ENCODE peak calls at places on chromosomes 7 and 10, in nine cellular contexts. One of them, this sample, is unnamed.

GRCh38 chr7:112086496-112087254 is 119.5 kb downstream of the DOCK4 start:
- DNase-seq in GM12865: no peak
- DNase-seq in breast epithelium: no peak
- DNase-seq in heart left ventricle: no peak
- DNase-seq in GM23338: no peak
- DNase-seq in endodermal cell: no peak
- DNase-seq in Panc1: no peak
- DNase-seq in cardiac muscle cell: no peak
- DNase-seq in thyroid gland: no peak
- DNase-seq in this sample: no peak

GRCh38 chr10:48306870-48307531 is 524 bp downstream of the MAPK8 start:
- DNase-seq in GM12865: peak
- DNase-seq in Panc1: no peak
- DNase-seq in GM23338: peak
- DNase-seq in breast epithelium: no peak
- DNase-seq in endodermal cell: no peak
- DNase-seq in heart left ventricle: peak
- DNase-seq in thyroid gland: peak
- DNase-seq in cardiac muscle cell: peak
- DNase-seq in this sample: no peak

GRCh38 chr10:31574566-31574965 is 255.6 kb downstream of the ZEB1 start:
- DNase-seq in cardiac muscle cell: no peak
- DNase-seq in GM12865: no peak
- DNase-seq in GM23338: no peak
- DNase-seq in Panc1: no peak
- DNase-seq in endodermal cell: no peak
- DNase-seq in heart left ventricle: no peak
- DNase-seq in breast epithelium: no peak
- DNase-seq in thyroid gland: no peak
- DNase-seq in this sample: no peak

GRCh38 chr7:140262242-140262903 is 85.6 kb upstream of the KDM7A start:
- DNase-seq in Panc1: no peak
- DNase-seq in cardiac muscle cell: no peak
- DNase-seq in breast epithelium: no peak
- DNase-seq in GM23338: no peak
- DNase-seq in GM12865: no peak
- DNase-seq in endodermal cell: no peak
- DNase-seq in heart left ventricle: no peak
- DNase-seq in thyroid gland: no peak
- DNase-seq in this sample: no peak

GRCh38 chr7:34759477-34760125 is 101.6 kb downstream of the NPSR1 start:
- DNase-seq in breast epithelium: no peak
- DNase-seq in endodermal cell: peak
- DNase-seq in Panc1: peak
- DNase-seq in GM12865: peak
- DNase-seq in cardiac muscle cell: peak
- DNase-seq in thyroid gland: no peak
- DNase-seq in GM23338: peak
- DNase-seq in heart left ventricle: no peak
- DNase-seq in this sample: peak

GRCh38 chr7:50761722-50762121 is 21.0 kb downstream of the GRB10 start:
- DNase-seq in GM23338: no peak
- DNase-seq in thyroid gland: no peak
- DNase-seq in heart left ventricle: no peak
- DNase-seq in GM12865: no peak
- DNase-seq in cardiac muscle cell: no peak
- DNase-seq in endodermal cell: no peak
- DNase-seq in Panc1: no peak
- DNase-seq in breast epithelium: no peak
- DNase-seq in this sample: no peak

GRCh38 chr7:130270947-130271790 is 4.5 kb downstream of the CPA2 start:
- DNase-seq in cardiac muscle cell: no peak
- DNase-seq in thyroid gland: no peak
- DNase-seq in Panc1: no peak
- DNase-seq in breast epithelium: no peak
- DNase-seq in endodermal cell: no peak
- DNase-seq in GM23338: no peak
- DNase-seq in heart left ventricle: no peak
- DNase-seq in GM12865: no peak
- DNase-seq in this sample: no peak

GRCh38 chr10:24826022-24826421 is 102.3 kb upstream of the ARHGAP21 start:
- DNase-seq in endodermal cell: no peak
- DNase-seq in heart left ventricle: no peak
- DNase-seq in Panc1: no peak
- DNase-seq in thyroid gland: no peak
- DNase-seq in cardiac muscle cell: no peak
- DNase-seq in GM23338: no peak
- DNase-seq in GM12865: no peak
- DNase-seq in breast epithelium: no peak
- DNase-seq in this sample: peak

GRCh38 chr7:121395494-121395960 is 581 bp downstream of the FAM3C start:
- DNase-seq in GM12865: peak
- DNase-seq in heart left ventricle: no peak
- DNase-seq in Panc1: no peak
- DNase-seq in GM23338: peak
- DNase-seq in cardiac muscle cell: no peak
- DNase-seq in endodermal cell: peak
- DNase-seq in breast epithelium: no peak
- DNase-seq in thyroid gland: peak
- DNase-seq in this sample: no peak

GRCh38 chr10:133260895-133261725 is 15.6 kb downstream of the ADAM8 start:
- DNase-seq in heart left ventricle: peak
- DNase-seq in Panc1: no peak
- DNase-seq in cardiac muscle cell: peak
- DNase-seq in thyroid gland: peak
- DNase-seq in GM23338: peak
- DNase-seq in endodermal cell: peak
- DNase-seq in breast epithelium: peak
- DNase-seq in GM12865: peak
- DNase-seq in this sample: no peak

GRCh38 chr10:123967626-123968243 is 76.1 kb upstream of the CPXM2 start:
- DNase-seq in heart left ventricle: peak
- DNase-seq in cardiac muscle cell: peak
- DNase-seq in endodermal cell: peak
- DNase-seq in GM23338: peak
- DNase-seq in Panc1: peak
- DNase-seq in GM12865: peak
- DNase-seq in thyroid gland: peak
- DNase-seq in breast epithelium: peak
- DNase-seq in this sample: no peak

GRCh38 chr7:158589653-158590052 is 2.0 kb upstream of the PTPRN2 start:
- DNase-seq in GM12865: no peak
- DNase-seq in thyroid gland: no peak
- DNase-seq in heart left ventricle: no peak
- DNase-seq in Panc1: no peak
- DNase-seq in breast epithelium: no peak
- DNase-seq in GM23338: no peak
- DNase-seq in endodermal cell: no peak
- DNase-seq in cardiac muscle cell: no peak
- DNase-seq in this sample: no peak

GRCh38 chr10:14099885-14100284 is 230.8 kb downstream of the FRMD4A start:
- DNase-seq in GM12865: no peak
- DNase-seq in endodermal cell: no peak
- DNase-seq in breast epithelium: no peak
- DNase-seq in thyroid gland: no peak
- DNase-seq in GM23338: peak
- DNase-seq in Panc1: no peak
- DNase-seq in cardiac muscle cell: no peak
- DNase-seq in heart left ventricle: no peak
- DNase-seq in this sample: no peak

GRCh38 chr7:27248427-27248806 is 5.8 kb downstream of the EVX1 start:
- DNase-seq in thyroid gland: no peak
- DNase-seq in endodermal cell: no peak
- DNase-seq in cardiac muscle cell: no peak
- DNase-seq in Panc1: no peak
- DNase-seq in heart left ventricle: no peak
- DNase-seq in GM12865: no peak
- DNase-seq in breast epithelium: no peak
- DNase-seq in GM23338: no peak
- DNase-seq in this sample: no peak

GRCh38 chr7:80711521-80711920 is 73.1 kb downstream of the CD36 start:
- DNase-seq in Panc1: no peak
- DNase-seq in breast epithelium: no peak
- DNase-seq in GM12865: no peak
- DNase-seq in endodermal cell: no peak
- DNase-seq in cardiac muscle cell: no peak
- DNase-seq in GM23338: no peak
- DNase-seq in heart left ventricle: no peak
- DNase-seq in thyroid gland: no peak
- DNase-seq in this sample: no peak

GRCh38 chr7:6636741-6637543 is at the start of gene ZNF316:
- DNase-seq in thyroid gland: peak
- DNase-seq in cardiac muscle cell: peak
- DNase-seq in GM23338: no peak
- DNase-seq in endodermal cell: no peak
- DNase-seq in Panc1: no peak
- DNase-seq in GM12865: peak
- DNase-seq in heart left ventricle: peak
- DNase-seq in breast epithelium: no peak
- DNase-seq in this sample: no peak

GRCh38 chr10:88063861-88064521 is 200.6 kb downstream of the PTEN start:
- DNase-seq in Panc1: no peak
- DNase-seq in endodermal cell: no peak
- DNase-seq in GM12865: no peak
- DNase-seq in heart left ventricle: no peak
- DNase-seq in thyroid gland: no peak
- DNase-seq in breast epithelium: no peak
- DNase-seq in GM23338: no peak
- DNase-seq in cardiac muscle cell: no peak
- DNase-seq in this sample: no peak

GRCh38 chr7:40850017-40850416 is 715.2 kb downstream of the SUGCT start:
- DNase-seq in GM12865: no peak
- DNase-seq in GM23338: no peak
- DNase-seq in heart left ventricle: no peak
- DNase-seq in Panc1: no peak
- DNase-seq in endodermal cell: no peak
- DNase-seq in breast epithelium: no peak
- DNase-seq in cardiac muscle cell: no peak
- DNase-seq in thyroid gland: no peak
- DNase-seq in this sample: no peak

GRCh38 chr7:6165075-6165474 is 107.3 kb downstream of the CYTH3 start:
- DNase-seq in Panc1: no peak
- DNase-seq in endodermal cell: peak
- DNase-seq in GM12865: no peak
- DNase-seq in GM23338: peak
- DNase-seq in thyroid gland: no peak
- DNase-seq in cardiac muscle cell: no peak
- DNase-seq in heart left ventricle: no peak
- DNase-seq in breast epithelium: no peak
- DNase-seq in this sample: no peak

GRCh38 chr10:62580396-62580795 is 206.2 kb downstream of the ZNF365 start:
- DNase-seq in thyroid gland: no peak
- DNase-seq in breast epithelium: no peak
- DNase-seq in GM12865: no peak
- DNase-seq in heart left ventricle: no peak
- DNase-seq in endodermal cell: no peak
- DNase-seq in Panc1: no peak
- DNase-seq in cardiac muscle cell: no peak
- DNase-seq in GM23338: no peak
- DNase-seq in this sample: no peak

GRCh38 chr7:55070271-55070743 is 51.5 kb downstream of the EGFR start:
- DNase-seq in thyroid gland: no peak
- DNase-seq in Panc1: no peak
- DNase-seq in GM23338: no peak
- DNase-seq in heart left ventricle: no peak
- DNase-seq in endodermal cell: no peak
- DNase-seq in GM12865: no peak
- DNase-seq in breast epithelium: no peak
- DNase-seq in cardiac muscle cell: no peak
- DNase-seq in this sample: no peak
- H3K4me3 ChIP-seq in thyroid gland: no peak
- H3K4me3 ChIP-seq in Panc1: no peak
- H3K4me3 ChIP-seq in GM23338: no peak
- H3K4me3 ChIP-seq in heart left ventricle: no peak
- H3K4me3 ChIP-seq in endodermal cell: no peak
- H3K4me3 ChIP-seq in GM12865: no peak
- H3K4me3 ChIP-seq in breast epithelium: no peak
- H3K4me3 ChIP-seq in cardiac muscle cell: no peak
- H3K4me3 ChIP-seq in this sample: no peak

GRCh38 chr7:128037081-128037480 is 5.8 kb upstream of the LRRC4 start:
- DNase-seq in thyroid gland: no peak
- DNase-seq in cardiac muscle cell: no peak
- DNase-seq in heart left ventricle: no peak
- DNase-seq in GM23338: no peak
- DNase-seq in Panc1: no peak
- DNase-seq in endodermal cell: no peak
- DNase-seq in GM12865: no peak
- DNase-seq in breast epithelium: no peak
- DNase-seq in this sample: no peak
- TF ChIP-seq CTCF in thyroid gland: no peak
- TF ChIP-seq CTCF in cardiac muscle cell: no peak
- TF ChIP-seq CTCF in heart left ventricle: no peak
- TF ChIP-seq CTCF in GM23338: no peak
- TF ChIP-seq CTCF in Panc1: no peak
- TF ChIP-seq CTCF in endodermal cell: no peak
- TF ChIP-seq CTCF in GM12865: no peak
- TF ChIP-seq CTCF in breast epithelium: no peak
- TF ChIP-seq CTCF in this sample: no peak

DNA sequence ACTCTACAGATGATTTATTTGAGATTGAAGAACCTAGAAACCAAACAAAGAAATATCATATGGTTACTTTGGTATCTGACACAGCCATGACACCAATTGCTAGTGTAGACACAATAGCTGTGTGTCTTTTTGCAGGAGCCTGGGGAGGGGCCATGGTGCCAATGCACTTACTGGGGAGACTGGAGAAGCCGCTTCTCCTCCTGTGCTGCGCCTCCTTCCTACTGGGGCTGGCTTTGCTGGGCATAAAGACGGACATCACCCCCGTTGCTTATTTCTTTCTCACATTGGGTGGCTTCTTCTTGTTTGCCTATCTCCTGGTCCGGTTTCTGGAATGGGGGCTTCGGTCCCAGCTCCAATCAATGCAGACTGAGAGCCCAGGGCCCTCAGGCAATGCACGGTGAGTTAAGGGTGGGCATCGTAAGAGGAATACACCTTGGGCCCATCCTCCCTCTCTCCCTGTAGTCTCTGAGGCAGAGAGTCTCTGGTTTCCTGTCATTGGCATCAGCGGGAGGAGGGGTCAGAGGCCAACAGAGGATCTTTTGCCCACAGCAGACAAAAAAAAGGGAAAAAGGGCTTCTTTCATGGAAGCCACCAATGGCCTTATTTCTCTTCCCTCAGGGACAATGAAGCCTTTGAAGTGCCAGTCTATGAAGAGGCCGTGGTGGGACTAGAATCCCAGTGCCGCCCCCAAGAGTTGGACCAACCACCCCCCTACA is 1.2 kb downstream of the TMEM139 start:
- DNase-seq in endodermal cell: no peak
- DNase-seq in breast epithelium: no peak
- DNase-seq in thyroid gland: no peak
- DNase-seq in heart left ventricle: no peak
- DNase-seq in Panc1: no peak
- DNase-seq in GM23338: no peak
- DNase-seq in GM12865: no peak
- DNase-seq in cardiac muscle cell: no peak
- DNase-seq in this sample: no peak
- H3K4me3 ChIP-seq in endodermal cell: no peak
- H3K4me3 ChIP-seq in breast epithelium: peak
- H3K4me3 ChIP-seq in thyroid gland: no peak
- H3K4me3 ChIP-seq in heart left ventricle: no peak
- H3K4me3 ChIP-seq in Panc1: no peak
- H3K4me3 ChIP-seq in GM23338: peak
- H3K4me3 ChIP-seq in GM12865: no peak
- H3K4me3 ChIP-seq in cardiac muscle cell: no peak
- H3K4me3 ChIP-seq in this sample: no peak

GRCh38 chr7:128381161-128381821 is 19.8 kb upstream of the PRRT4 start:
- DNase-seq in thyroid gland: no peak
- DNase-seq in breast epithelium: no peak
- DNase-seq in GM12865: peak
- DNase-seq in endodermal cell: peak
- DNase-seq in cardiac muscle cell: peak
- DNase-seq in Panc1: no peak
- DNase-seq in heart left ventricle: no peak
- DNase-seq in GM23338: peak
- DNase-seq in this sample: no peak
- TF ChIP-seq CTCF in thyroid gland: no peak
- TF ChIP-seq CTCF in breast epithelium: no peak
- TF ChIP-seq CTCF in GM12865: peak
- TF ChIP-seq CTCF in endodermal cell: peak
- TF ChIP-seq CTCF in cardiac muscle cell: peak
- TF ChIP-seq CTCF in Panc1: peak
- TF ChIP-seq CTCF in heart left ventricle: peak
- TF ChIP-seq CTCF in GM23338: peak
- TF ChIP-seq CTCF in this sample: peak

This sample was measured in HFF-Myc.